ENCODE peak calls at places on chromosomes 5 and 9, in five cellular contexts. One of them, this sample, is unnamed.

GRCh38 chr5:38796000-38796738 is 49.6 kb upstream of the OSMR start:
- ATAC-seq in RWPE2: no peak
- ATAC-seq in stimulated activated effector memory CD8-positive, alpha-beta T cell treated with anti-CD3 and anti-CD28 coated beads, Interleukin-12 subunit alpha, Interleukin-12 subunit beta, amount 100 ng/mL, for 72 hours: peak; percentile 18
- ATAC-seq in upper lobe of right lung: peak; percentile 31
- ATAC-seq in right cardiac atrium: peak; percentile 89
- ATAC-seq in this sample: no peak

GRCh38 chr9:99173570-99174504 is 47.9 kb downstream of the ALG2 start:
- ATAC-seq in stimulated activated effector memory CD8-positive, alpha-beta T cell treated with anti-CD3 and anti-CD28 coated beads, Interleukin-12 subunit alpha, Interleukin-12 subunit beta, amount 100 ng/mL, for 72 hours: peak; percentile 85
- ATAC-seq in upper lobe of right lung: no peak
- ATAC-seq in right cardiac atrium: no peak
- ATAC-seq in RWPE2: no peak
- ATAC-seq in this sample: no peak

GRCh38 chr5:57735754-57736153 is 253.1 kb upstream of the ACTBL2 start:
- ATAC-seq in RWPE2: peak; percentile 96
- ATAC-seq in right cardiac atrium: no peak
- ATAC-seq in stimulated activated effector memory CD8-positive, alpha-beta T cell treated with anti-CD3 and anti-CD28 coated beads, Interleukin-12 subunit alpha, Interleukin-12 subunit beta, amount 100 ng/mL, for 72 hours: no peak
- ATAC-seq in upper lobe of right lung: no peak
- ATAC-seq in this sample: no peak

GRCh38 chr5:156396063-156396829 is 69.3 kb downstream of the SGCD start:
- ATAC-seq in right cardiac atrium: peak; percentile 22
- ATAC-seq in RWPE2: no peak
- ATAC-seq in upper lobe of right lung: no peak
- ATAC-seq in stimulated activated effector memory CD8-positive, alpha-beta T cell treated with anti-CD3 and anti-CD28 coated beads, Interleukin-12 subunit alpha, Interleukin-12 subunit beta, amount 100 ng/mL, for 72 hours: no peak
- ATAC-seq in this sample: no peak

GRCh38 chr9:132334364-132334763 is 20.4 kb downstream of the SETX start:
- ATAC-seq in stimulated activated effector memory CD8-positive, alpha-beta T cell treated with anti-CD3 and anti-CD28 coated beads, Interleukin-12 subunit alpha, Interleukin-12 subunit beta, amount 100 ng/mL, for 72 hours: no peak
- ATAC-seq in RWPE2: no peak
- ATAC-seq in right cardiac atrium: no peak
- ATAC-seq in upper lobe of right lung: no peak
- ATAC-seq in this sample: no peak

GRCh38 chr5:133285583-133286021 is 233.8 kb downstream of the HSPA4 start:
- ATAC-seq in right cardiac atrium: peak; percentile 81
- ATAC-seq in upper lobe of right lung: no peak
- ATAC-seq in RWPE2: peak; percentile 83
- ATAC-seq in stimulated activated effector memory CD8-positive, alpha-beta T cell treated with anti-CD3 and anti-CD28 coated beads, Interleukin-12 subunit alpha, Interleukin-12 subunit beta, amount 100 ng/mL, for 72 hours: peak; percentile 24
- ATAC-seq in this sample: peak; percentile 91

GRCh38 chr5:143566139-143566538 is 162.7 kb upstream of the NR3C1 start:
- ATAC-seq in stimulated activated effector memory CD8-positive, alpha-beta T cell treated with anti-CD3 and anti-CD28 coated beads, Interleukin-12 subunit alpha, Interleukin-12 subunit beta, amount 100 ng/mL, for 72 hours: no peak
- ATAC-seq in upper lobe of right lung: no peak
- ATAC-seq in right cardiac atrium: no peak
- ATAC-seq in RWPE2: no peak
- ATAC-seq in this sample: no peak

GRCh38 chr5:98309785-98310566 is 463.5 kb upstream of the RGMB start:
- ATAC-seq in right cardiac atrium: peak; percentile 50
- ATAC-seq in stimulated activated effector memory CD8-positive, alpha-beta T cell treated with anti-CD3 and anti-CD28 coated beads, Interleukin-12 subunit alpha, Interleukin-12 subunit beta, amount 100 ng/mL, for 72 hours: peak; percentile 74
- ATAC-seq in upper lobe of right lung: no peak
- ATAC-seq in RWPE2: peak; percentile 95
- ATAC-seq in this sample: peak; percentile 79

GRCh38 chr5:55226027-55226933 is 835 bp downstream of the MCIDAS start:
- ATAC-seq in right cardiac atrium: peak; percentile 62
- ATAC-seq in RWPE2: peak; percentile 82
- ATAC-seq in stimulated activated effector memory CD8-positive, alpha-beta T cell treated with anti-CD3 and anti-CD28 coated beads, Interleukin-12 subunit alpha, Interleukin-12 subunit beta, amount 100 ng/mL, for 72 hours: peak; percentile 66
- ATAC-seq in upper lobe of right lung: peak; percentile 45
- ATAC-seq in this sample: peak; percentile 67

GRCh38 chr5:180779985-180780610 is 22.5 kb downstream of the MGAT1 start:
- ATAC-seq in right cardiac atrium: no peak
- ATAC-seq in RWPE2: no peak
- ATAC-seq in stimulated activated effector memory CD8-positive, alpha-beta T cell treated with anti-CD3 and anti-CD28 coated beads, Interleukin-12 subunit alpha, Interleukin-12 subunit beta, amount 100 ng/mL, for 72 hours: no peak
- ATAC-seq in upper lobe of right lung: no peak
- ATAC-seq in this sample: no peak

GRCh38 chr5:6261668-6262067 is 116.7 kb downstream of the MED10 start:
- ATAC-seq in RWPE2: peak; percentile 89
- ATAC-seq in right cardiac atrium: no peak
- ATAC-seq in stimulated activated effector memory CD8-positive, alpha-beta T cell treated with anti-CD3 and anti-CD28 coated beads, Interleukin-12 subunit alpha, Interleukin-12 subunit beta, amount 100 ng/mL, for 72 hours: peak; percentile 35
- ATAC-seq in upper lobe of right lung: no peak
- ATAC-seq in this sample: peak; percentile 55

GRCh38 chr5:132662925-132663770 is 5.2 kb downstream of the IL13 start:
- ATAC-seq in upper lobe of right lung: peak; percentile 26
- ATAC-seq in RWPE2: peak; percentile 17
- ATAC-seq in right cardiac atrium: no peak
- ATAC-seq in stimulated activated effector memory CD8-positive, alpha-beta T cell treated with anti-CD3 and anti-CD28 coated beads, Interleukin-12 subunit alpha, Interleukin-12 subunit beta, amount 100 ng/mL, for 72 hours: peak; percentile 83
- ATAC-seq in this sample: no peak

GRCh38 chr9:131366745-131367401 is 27.0 kb upstream of the PRRC2B start:
- ATAC-seq in RWPE2: peak; percentile 77
- ATAC-seq in upper lobe of right lung: peak; percentile 83
- ATAC-seq in stimulated activated effector memory CD8-positive, alpha-beta T cell treated with anti-CD3 and anti-CD28 coated beads, Interleukin-12 subunit alpha, Interleukin-12 subunit beta, amount 100 ng/mL, for 72 hours: peak; percentile 45
- ATAC-seq in right cardiac atrium: peak; percentile 83
- ATAC-seq in this sample: peak; percentile 40

GRCh38 chr5:59608745-59609144 is 284.8 kb downstream of the PDE4D start:
- ATAC-seq in right cardiac atrium: no peak
- ATAC-seq in stimulated activated effector memory CD8-positive, alpha-beta T cell treated with anti-CD3 and anti-CD28 coated beads, Interleukin-12 subunit alpha, Interleukin-12 subunit beta, amount 100 ng/mL, for 72 hours: peak; percentile 82
- ATAC-seq in upper lobe of right lung: no peak
- ATAC-seq in RWPE2: no peak
- ATAC-seq in this sample: no peak

GRCh38 chr9:16396389-16396788 is 474.1 kb downstream of the BNC2 start:
- ATAC-seq in right cardiac atrium: no peak
- ATAC-seq in stimulated activated effector memory CD8-positive, alpha-beta T cell treated with anti-CD3 and anti-CD28 coated beads, Interleukin-12 subunit alpha, Interleukin-12 subunit beta, amount 100 ng/mL, for 72 hours: no peak
- ATAC-seq in upper lobe of right lung: no peak
- ATAC-seq in RWPE2: no peak
- ATAC-seq in this sample: no peak

GRCh38 chr9:76516350-76516749 is 57.4 kb downstream of the GCNT1 start:
- ATAC-seq in right cardiac atrium: peak; percentile 92
- ATAC-seq in stimulated activated effector memory CD8-positive, alpha-beta T cell treated with anti-CD3 and anti-CD28 coated beads, Interleukin-12 subunit alpha, Interleukin-12 subunit beta, amount 100 ng/mL, for 72 hours: peak; percentile 70
- ATAC-seq in RWPE2: no peak
- ATAC-seq in upper lobe of right lung: no peak
- ATAC-seq in this sample: no peak

GRCh38 chr9:105258225-105258737 is 13.8 kb downstream of the SLC44A1 start:
- ATAC-seq in RWPE2: no peak
- ATAC-seq in stimulated activated effector memory CD8-positive, alpha-beta T cell treated with anti-CD3 and anti-CD28 coated beads, Interleukin-12 subunit alpha, Interleukin-12 subunit beta, amount 100 ng/mL, for 72 hours: no peak
- ATAC-seq in upper lobe of right lung: peak; percentile 51
- ATAC-seq in right cardiac atrium: no peak
- ATAC-seq in this sample: no peak

GRCh38 chr5:125026900-125027731 is 280.7 kb upstream of the ZNF608 start:
- ATAC-seq in right cardiac atrium: peak; percentile 86
- ATAC-seq in RWPE2: peak; percentile 33
- ATAC-seq in upper lobe of right lung: peak; percentile 93
- ATAC-seq in stimulated activated effector memory CD8-positive, alpha-beta T cell treated with anti-CD3 and anti-CD28 coated beads, Interleukin-12 subunit alpha, Interleukin-12 subunit beta, amount 100 ng/mL, for 72 hours: no peak
- ATAC-seq in this sample: peak; percentile 93

GRCh38 chr9:74172874-74173273 is 324.3 kb upstream of the RORB start:
- ATAC-seq in stimulated activated effector memory CD8-positive, alpha-beta T cell treated with anti-CD3 and anti-CD28 coated beads, Interleukin-12 subunit alpha, Interleukin-12 subunit beta, amount 100 ng/mL, for 72 hours: no peak
- ATAC-seq in RWPE2: no peak
- ATAC-seq in upper lobe of right lung: no peak
- ATAC-seq in right cardiac atrium: no peak
- ATAC-seq in this sample: no peak

GRCh38 chr9:110777201-110777842 is 108.7 kb downstream of the MUSK start:
- ATAC-seq in RWPE2: no peak
- ATAC-seq in stimulated activated effector memory CD8-positive, alpha-beta T cell treated with anti-CD3 and anti-CD28 coated beads, Interleukin-12 subunit alpha, Interleukin-12 subunit beta, amount 100 ng/mL, for 72 hours: no peak
- ATAC-seq in right cardiac atrium: no peak
- ATAC-seq in upper lobe of right lung: no peak
- ATAC-seq in this sample: no peak

GRCh38 chr5:72842816-72843215 is 26.4 kb downstream of the TNPO1 start:
- ATAC-seq in right cardiac atrium: peak; percentile 43
- ATAC-seq in upper lobe of right lung: peak; percentile 81
- ATAC-seq in stimulated activated effector memory CD8-positive, alpha-beta T cell treated with anti-CD3 and anti-CD28 coated beads, Interleukin-12 subunit alpha, Interleukin-12 subunit beta, amount 100 ng/mL, for 72 hours: peak; percentile 98
- ATAC-seq in RWPE2: peak; percentile 66
- ATAC-seq in this sample: peak; percentile 89

GRCh38 chr5:93953442-93953841 is 212.0 kb upstream of the POU5F2 start:
- ATAC-seq in stimulated activated effector memory CD8-positive, alpha-beta T cell treated with anti-CD3 and anti-CD28 coated beads, Interleukin-12 subunit alpha, Interleukin-12 subunit beta, amount 100 ng/mL, for 72 hours: no peak
- ATAC-seq in upper lobe of right lung: no peak
- ATAC-seq in right cardiac atrium: peak; percentile 38
- ATAC-seq in RWPE2: no peak
- ATAC-seq in this sample: no peak

GRCh38 chr9:81473206-81473605 is 216.1 kb downstream of the TLE1 start:
- ATAC-seq in upper lobe of right lung: no peak
- ATAC-seq in RWPE2: no peak
- ATAC-seq in stimulated activated effector memory CD8-positive, alpha-beta T cell treated with anti-CD3 and anti-CD28 coated beads, Interleukin-12 subunit alpha, Interleukin-12 subunit beta, amount 100 ng/mL, for 72 hours: no peak
- ATAC-seq in right cardiac atrium: no peak
- ATAC-seq in this sample: no peak

GRCh38 chr9:94014845-94015244 is 59.7 kb upstream of the BARX1 start:
- ATAC-seq in RWPE2: no peak
- ATAC-seq in right cardiac atrium: no peak
- ATAC-seq in upper lobe of right lung: no peak
- ATAC-seq in stimulated activated effector memory CD8-positive, alpha-beta T cell treated with anti-CD3 and anti-CD28 coated beads, Interleukin-12 subunit alpha, Interleukin-12 subunit beta, amount 100 ng/mL, for 72 hours: no peak
- ATAC-seq in this sample: no peak

GRCh38 chr5:96093340-96093739 is 131.7 kb upstream of the ELL2 start:
- ATAC-seq in stimulated activated effector memory CD8-positive, alpha-beta T cell treated with anti-CD3 and anti-CD28 coated beads, Interleukin-12 subunit alpha, Interleukin-12 subunit beta, amount 100 ng/mL, for 72 hours: no peak
- ATAC-seq in upper lobe of right lung: no peak
- ATAC-seq in RWPE2: peak; percentile 1
- ATAC-seq in right cardiac atrium: no peak
- ATAC-seq in this sample: peak; percentile 91

GRCh38 chr9:33244150-33244784 is 4.3 kb downstream of the SPINK4 start:
- ATAC-seq in stimulated activated effector memory CD8-positive, alpha-beta T cell treated with anti-CD3 and anti-CD28 coated beads, Interleukin-12 subunit alpha, Interleukin-12 subunit beta, amount 100 ng/mL, for 72 hours: no peak
- ATAC-seq in upper lobe of right lung: no peak
- ATAC-seq in RWPE2: no peak
- ATAC-seq in right cardiac atrium: no peak
- ATAC-seq in this sample: no peak

GRCh38 chr9:121734465-121734864 is 83.0 kb downstream of the DAB2IP start:
- ATAC-seq in upper lobe of right lung: no peak
- ATAC-seq in RWPE2: no peak
- ATAC-seq in stimulated activated effector memory CD8-positive, alpha-beta T cell treated with anti-CD3 and anti-CD28 coated beads, Interleukin-12 subunit alpha, Interleukin-12 subunit beta, amount 100 ng/mL, for 72 hours: no peak
- ATAC-seq in right cardiac atrium: no peak
- ATAC-seq in this sample: no peak

GRCh38 chr9:76419782-76420380 is 25.7 kb upstream of the RFK start:
- ATAC-seq in RWPE2: no peak
- ATAC-seq in stimulated activated effector memory CD8-positive, alpha-beta T cell treated with anti-CD3 and anti-CD28 coated beads, Interleukin-12 subunit alpha, Interleukin-12 subunit beta, amount 100 ng/mL, for 72 hours: no peak
- ATAC-seq in upper lobe of right lung: peak; percentile 80
- ATAC-seq in right cardiac atrium: no peak
- ATAC-seq in this sample: peak; percentile 57